ENCODE peak calls at places on chromosome 12, in six cellular contexts. M, Y, S, V, K and J are unnamed samples.

GRCh38 chr12:68446379-68446778 is 114.2 kb upstream of the MDM1 start:
- DNase-seq in V (no peak), Y (no peak), K (no peak), M (no peak), S (no peak), J (no peak)

GRCh38 chr12:53045646-53046045 is 4.2 kb upstream of the TNS2 start:
- DNase-seq in Y (no peak), S (no peak), K (no peak), V (no peak), M (peak; percentile 79), J (no peak)

GRCh38 chr12:52672321-52672933 is 7.8 kb downstream of the KRT1 start:
- DNase-seq in K (no peak), V (no peak), S (no peak), M (no peak), Y (no peak), J (no peak)

GRCh38 chr12:94873368-94874085 is 130.0 kb downstream of the NDUFA12 start:
- DNase-seq in M (no peak), V (peak; percentile 42), S (peak; percentile 31), K (peak; percentile 66), Y (no peak), J (no peak)

GRCh38 chr12:112239020-112239419 is 113.7 kb downstream of the TRAFD1 start:
- DNase-seq in S (no peak), V (no peak), M (no peak), Y (no peak), K (no peak), J (no peak)

GRCh38 chr12:107019546-107019945 is 32.6 kb upstream of the MTERF2 start:
- DNase-seq in Y (no peak), M (no peak), V (no peak), K (no peak), S (no peak), J (no peak)

GRCh38 chr12:127393896-127394295 is 873.1 kb upstream of the TMEM132C start:
- DNase-seq in M (no peak), S (no peak), K (no peak), Y (no peak), V (no peak), J (no peak)

GRCh38 chr12:1003600-1004271 is 12.7 kb downstream of the ERC1 start:
- DNase-seq in M (no peak), Y (no peak), K (no peak), V (no peak), S (no peak), J (no peak)

GRCh38 chr12:105982022-105982421 is 156.7 kb downstream of the NUAK1 start:
- DNase-seq in S (no peak), V (no peak), Y (no peak), K (no peak), M (peak; percentile 16), J (no peak)

GRCh38 chr12:19200261-19200660 is 70.7 kb downstream of the PLEKHA5 start:
- DNase-seq in S (no peak), V (no peak), K (no peak), Y (no peak), M (no peak), J (no peak)

GRCh38 chr12:79983492-79983891 is 48.6 kb upstream of the PPP1R12A start:
- DNase-seq in S (no peak), V (no peak), K (no peak), M (no peak), Y (no peak), J (no peak)

GRCh38 chr12:109463776-109464175 is 13.3 kb downstream of the KCTD10 start:
- DNase-seq in K (no peak), Y (no peak), V (no peak), M (no peak), S (no peak), J (no peak)

GRCh38 chr12:106211973-106212372 is 35.8 kb downstream of the CKAP4 start:
- DNase-seq in K (no peak), S (no peak), V (no peak), M (no peak), Y (no peak), J (no peak)

GRCh38 chr12:101653503-101653902 is 43.9 kb upstream of the CHPT1 start:
- DNase-seq in V (no peak), K (no peak), M (no peak), Y (no peak), S (no peak), J (no peak)

GRCh38 chr12:117412465-117413190 is 51.2 kb upstream of the NOS1 start:
- DNase-seq in M (no peak), V (no peak), S (no peak), Y (no peak), K (no peak), J (no peak)

GRCh38 chr12:110689002-110689600 is at the start of gene HVCN1:
- DNase-seq in Y (peak; percentile 31), V (peak; percentile 60), M (peak; percentile 37), S (peak; percentile 86), K (peak; percentile 77), J (peak; percentile 50)

GRCh38 chr12:110179291-110179690 is 55.1 kb downstream of the IFT81 start:
- DNase-seq in S (no peak), V (no peak), Y (no peak), K (no peak), M (peak; percentile 15), J (no peak)

GRCh38 chr12:10331642-10332239 is 24.1 kb downstream of the KLRD1 start:
- DNase-seq in M (peak; percentile 9), Y (no peak), K (no peak), V (no peak), S (peak; percentile 25), J (no peak)

GRCh38 chr12:13254311-13254710 is 57.8 kb downstream of the EMP1 start:
- DNase-seq in V (no peak), Y (no peak), S (no peak), K (no peak), M (no peak), J (no peak)

GRCh38 chr12:9039397-9039977 is 50.1 kb downstream of the KLRG1 start:
- DNase-seq in V (no peak), S (peak; percentile 39), M (peak; percentile 17), Y (no peak), K (no peak), J (no peak)

GRCh38 chr12:54383041-54383609 is 1.4 kb downstream of the ZNF385A start:
- DNase-seq in Y (no peak), S (peak; percentile 59), V (no peak), M (no peak), K (no peak), J (no peak)

GRCh38 chr12:54588892-54589291 is 433 bp upstream of the PPP1R1A start:
- DNase-seq in S (no peak), Y (no peak), M (no peak), V (no peak), K (no peak), J (no peak)

GRCh38 chr12:47270782-47271664 is 191.3 kb upstream of the AMIGO2 start:
- DNase-seq in M (no peak), Y (no peak), V (no peak), S (no peak), K (no peak), J (no peak)

GRCh38 chr12:25959069-25959961 is 833 bp downstream of the RASSF8 start:
- DNase-seq in K (peak; percentile 74), M (peak; percentile 64), S (no peak), V (peak; percentile 31), Y (peak; percentile 50), J (peak; percentile 53)

GRCh38 chr12:19744760-19745218 is 305.5 kb downstream of the AEBP2 start:
- DNase-seq in Y (no peak), S (no peak), M (no peak), V (no peak), K (no peak), J (no peak)

GRCh38 chr12:21774358-21775129 is at the start of gene KCNJ8:
- DNase-seq in V (peak; percentile 36), K (peak; percentile 84), Y (peak; percentile 18), M (peak; percentile 97), S (peak; percentile 56), J (peak; percentile 84)

GRCh38 chr12:10607885-10608458 is 5.4 kb downstream of the MAGOHB start:
- DNase-seq in V (no peak), M (no peak), K (no peak), Y (no peak), S (peak; percentile 8), J (no peak)

GRCh38 chr12:83818888-83819287 is 1093.7 kb downstream of the SLC6A15 start:
- DNase-seq in S (no peak), M (peak; percentile 83), K (no peak), Y (peak; percentile 38), V (no peak), J (peak; percentile 38)

GRCh38 chr12:97047361-97047760 is 140.3 kb downstream of the NEDD1 start:
- DNase-seq in M (no peak), K (no peak), V (no peak), S (no peak), Y (no peak), J (no peak)

GRCh38 chr12:6370994-6371754 is 4.2 kb downstream of the SCNN1A start:
- DNase-seq in Y (no peak), V (peak; percentile 84), S (peak; percentile 69), M (peak; percentile 73), K (peak; percentile 31), J (peak; percentile 58)
- TF ChIP-seq POLR2A in Y (no peak), V (peak; percentile 85), S (peak; percentile 65), M (peak; percentile 56), K (no peak), J (peak; percentile 71)

DNA sequence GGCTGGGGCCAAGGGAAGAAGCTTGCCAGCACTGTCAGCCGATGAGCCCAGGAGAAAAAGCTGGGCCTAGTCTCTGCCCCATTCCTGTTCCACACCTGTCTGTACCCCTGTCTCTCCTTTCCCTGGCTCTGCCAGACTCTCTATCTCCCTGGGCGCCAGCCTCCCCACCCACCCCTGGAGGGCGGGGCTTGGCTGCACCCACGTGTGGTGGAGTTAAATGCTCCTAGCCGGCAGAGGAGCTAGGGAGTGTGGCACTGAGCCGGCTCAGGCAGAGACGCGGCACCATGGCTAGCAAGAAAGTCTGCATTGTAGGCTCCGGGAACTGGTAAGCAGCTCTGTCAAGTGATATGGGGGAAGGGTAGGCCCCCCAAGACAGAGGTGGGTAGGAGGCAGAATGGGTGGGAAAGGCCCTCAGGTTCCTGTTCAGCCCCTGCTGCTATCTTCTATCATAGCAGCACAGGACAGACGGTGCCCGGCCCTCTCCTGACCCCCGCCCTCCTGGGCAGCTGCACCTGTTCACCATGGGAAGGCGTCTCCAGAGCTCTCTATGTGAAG is at the start of gene GPD1:
- DNase-seq in Y (no peak), K (peak; percentile 79), S (peak; percentile 83), M (peak; percentile 82), V (peak; percentile 81), J (peak; percentile 91)
- TF ChIP-seq POLR2A in Y (no peak), K (no peak), S (no peak), M (peak; percentile 72), V (peak; percentile 52), J (peak; percentile 53)

GRCh38 chr12:123595729-123596128 is 6.2 kb upstream of the DDX55 start:
- DNase-seq in S (no peak), V (no peak), K (no peak), M (no peak), Y (no peak), J (peak; percentile 37)
- TF ChIP-seq POLR2A in S (no peak), V (no peak), K (no peak), M (no peak), Y (no peak), J (no peak)

DNA sequence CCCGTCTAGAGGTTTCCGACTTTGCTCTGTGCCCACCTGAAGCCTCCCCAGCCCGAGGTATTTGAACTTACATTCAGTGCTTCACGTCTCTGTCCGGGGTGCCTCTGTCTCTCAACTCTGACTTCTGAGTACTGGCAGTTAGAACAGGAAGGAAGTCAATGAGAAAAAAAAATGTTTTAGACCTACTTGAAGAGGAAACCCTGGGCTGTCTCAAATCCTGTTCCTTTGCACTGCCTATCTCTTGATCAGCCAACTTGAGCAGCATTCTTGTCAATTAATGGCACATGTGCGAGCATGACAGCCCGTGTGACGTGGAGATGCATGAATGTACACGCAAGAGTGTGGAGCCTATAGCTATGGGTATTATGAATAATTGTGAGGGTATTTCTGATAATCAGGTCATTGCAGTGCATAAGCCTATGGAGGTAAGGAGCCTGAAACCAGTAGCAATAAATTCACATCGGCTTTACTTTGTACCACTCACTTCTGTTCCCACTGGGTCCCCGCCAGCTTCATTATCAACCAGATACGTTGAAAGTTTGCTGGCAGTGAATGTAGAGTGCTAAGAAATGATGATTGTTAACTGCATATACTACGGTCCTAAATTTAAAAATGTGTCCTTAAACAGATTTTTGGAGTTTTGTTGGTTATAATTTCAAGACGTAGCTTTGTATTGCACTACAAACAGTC is at the start of gene ARHGDIB:
- DNase-seq in V (peak; percentile 58), K (no peak), S (no peak), Y (peak; percentile 77), M (peak; percentile 24), J (peak; percentile 71)
- TF ChIP-seq POLR2A in V (peak; percentile 71), K (no peak), S (no peak), Y (no peak), M (peak; percentile 11), J (peak; percentile 52)